ENCODE peak calls at places on chromosomes 16 and 17, in four cellular contexts. E is sigmoid colon, G is fibroblast of mammary gland, T is dorsolateral prefrontal cortex. X is an unnamed sample.

GRCh38 chr16:4624827-4625616 is 396 bp downstream of the MGRN1 start:
- DNase-seq in E (peak; percentile 85), G (peak; percentile 62), T (peak; percentile 67), X (peak; percentile 83)

GRCh38 chr17:1588781-1589585 is 26.4 kb upstream of the PITPNA start:
- DNase-seq in E (no peak), G (peak; percentile 62), T (no peak), X (peak; percentile 21)

GRCh38 chr16:57734308-57734924 is 1.2 kb upstream of the KATNB1 start:
- DNase-seq in E (no peak), G (no peak), T (no peak), X (no peak)

GRCh38 chr16:87830673-87831420 is 38.5 kb downstream of the SLC7A5 start:
- DNase-seq in E (no peak), G (no peak), T (no peak), X (no peak)

GRCh38 chr17:62627904-62628603 is 584 bp downstream of the MRC2 start:
- DNase-seq in E (peak; percentile 87), G (peak; percentile 80), T (no peak), X (peak; percentile 81)

GRCh38 chr17:62916684-62917571 is 49.1 kb upstream of the TANC2 start:
- DNase-seq in E (no peak), G (peak; percentile 69), T (no peak), X (no peak)

GRCh38 chr17:75738218-75738802 is 17.1 kb downstream of the ITGB4 start:
- DNase-seq in E (no peak), G (peak; percentile 37), T (peak; percentile 79), X (peak; percentile 28)

GRCh38 chr17:3575506-3575905 is 17.9 kb upstream of the TRPV3 start:
- DNase-seq in E (no peak), G (peak; percentile 93), T (no peak), X (peak; percentile 82)

GRCh38 chr17:7328840-7329359 is at the start of gene NEURL4:
- DNase-seq in E (no peak), G (no peak), T (peak; percentile 23), X (no peak)

GRCh38 chr16:11781773-11782172 is 15.3 kb downstream of the ZC3H7A start:
- DNase-seq in E (no peak), G (no peak), T (peak; percentile 71), X (no peak)

GRCh38 chr16:77591347-77591746 is 131.0 kb upstream of the NUDT7 start:
- DNase-seq in E (no peak), G (no peak), T (no peak), X (no peak)

GRCh38 chr17:72063262-72063661 is 57.6 kb upstream of the SOX9 start:
- DNase-seq in E (no peak), G (no peak), T (no peak), X (no peak)

GRCh38 chr17:76335716-76336381 is 17.9 kb downstream of the PRPSAP1 start:
- DNase-seq in E (peak; percentile 56), G (no peak), T (no peak), X (no peak)

GRCh38 chr17:80942360-80943345 is 49.0 kb upstream of the CHMP6 start:
- DNase-seq in E (peak; percentile 99), G (peak; percentile 88), T (peak; percentile 74), X (peak; percentile 71)

GRCh38 chr16:81442909-81443687 is 1.5 kb upstream of the CMIP start:
- DNase-seq in E (no peak), G (no peak), T (no peak), X (no peak)

GRCh38 chr17:63440127-63440769 is 5.9 kb downstream of the CYB561 start:
- DNase-seq in E (no peak), G (no peak), T (no peak), X (no peak)

GRCh38 chr16:7025616-7026190 is 306.9 kb upstream of the RBFOX1 start:
- DNase-seq in E (peak; percentile 68), G (no peak), T (peak; percentile 85), X (no peak)

GRCh38 chr17:78883090-78883532 is 19.9 kb downstream of the CEP295NL start:
- DNase-seq in E (peak; percentile 90), G (peak; percentile 89), T (no peak), X (peak; percentile 97)

GRCh38 chr17:49862781-49863331 is 15.0 kb upstream of the TAC4 start:
- DNase-seq in E (no peak), G (no peak), T (no peak), X (no peak)

GRCh38 chr16:78490847-78491246 is 391.4 kb downstream of the WWOX start:
- DNase-seq in E (no peak), G (no peak), T (peak; percentile 80), X (no peak)

GRCh38 chr16:79981814-79982213 is 381.3 kb upstream of the MAF start:
- DNase-seq in E (no peak), G (no peak), T (no peak), X (no peak)

DNA sequence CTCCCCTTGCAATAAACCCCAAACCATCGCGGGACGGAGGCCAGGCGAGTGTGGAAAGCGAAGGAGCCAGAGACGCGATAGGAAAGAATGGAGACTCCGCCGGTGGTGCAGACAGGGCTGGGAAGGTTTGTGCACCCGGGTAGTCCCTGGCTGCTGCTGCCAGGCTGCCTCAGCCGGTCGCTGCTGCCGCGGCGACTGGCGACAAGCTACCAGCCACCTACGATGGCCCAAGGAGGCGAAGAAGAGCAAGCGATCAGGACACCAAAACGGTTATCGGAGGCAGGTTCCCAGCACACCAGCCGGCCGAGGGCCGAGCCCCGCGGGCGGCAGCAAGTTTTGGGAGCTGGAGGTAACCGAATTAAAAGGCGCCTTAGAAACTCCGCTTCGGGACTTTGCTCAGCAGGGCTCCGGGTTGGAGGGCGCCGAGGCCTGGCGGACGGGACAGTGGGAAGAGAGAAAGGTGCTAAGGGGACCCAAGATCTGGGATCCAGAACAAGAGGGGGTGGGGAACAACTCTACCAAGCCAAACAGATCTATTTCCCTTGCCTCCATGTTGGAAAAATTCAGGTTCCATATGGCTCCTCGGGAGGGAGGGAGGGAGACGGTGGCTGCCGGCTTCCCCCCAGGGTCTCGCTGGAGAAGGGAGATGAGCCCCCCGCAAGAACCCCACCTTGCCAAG is 9.6 kb upstream of the HOXB2 start:
- DNase-seq in E (peak; percentile 71), G (no peak), T (no peak), X (no peak)
- TF ChIP-seq CTCF in E (no peak), G (no peak), T (no peak), X (no peak)

GRCh38 chr17:42000399-42001076 is 16.7 kb downstream of the DNAJC7 start:
- DNase-seq in E (no peak), G (no peak), T (no peak), X (no peak)
- H3K4me3 ChIP-seq in E (no peak overlapping the region), G (no peak overlapping the region), T (no peak overlapping the region), X (no peak overlapping the region)

GRCh38 chr16:68626557-68626956 is 18.6 kb upstream of the CDH3 start:
- DNase-seq in E (no peak), G (peak; percentile 26), T (no peak), X (no peak)

GRCh38 chr16:68629315-68629900 is 15.7 kb upstream of the CDH3 start:
- DNase-seq in E (no peak), G (no peak), T (no peak), X (no peak)
- TF ChIP-seq CTCF in E (no peak), G (no peak), T (no peak), X (no peak)

GRCh38 chr17:40341808-40342574 is 22.5 kb downstream of the GJD3 start:
- DNase-seq in E (peak; percentile 92), G (peak; percentile 41), T (no peak), X (no peak)

GRCh38 chr17:40343126-40344119 is 21.1 kb downstream of the GJD3 start:
- DNase-seq in E (no peak), G (no peak), T (no peak), X (no peak)

GRCh38 chr17:40344321-40345160 is 20.0 kb downstream of the GJD3 start:
- DNase-seq in E (no peak), G (no peak), T (no peak), X (no peak)

GRCh38 chr17:40340880-40341807 is 23.4 kb downstream of the GJD3 start:
- DNase-seq in E (peak; percentile 97), G (peak; percentile 58), T (peak; percentile 85), X (peak; percentile 75)

GRCh38 chr17:40342575-40343058 is 21.9 kb downstream of the GJD3 start:
- DNase-seq in E (no peak), G (no peak), T (no peak), X (no peak)
- H3K4me3 ChIP-seq in E (peak overlapping the region; percentile 82), G (peak overlapping the region; percentile 58), T (peak overlapping the region; percentile 77), X (peak overlapping the region; percentile 79)